ENCODE peak calls at places on chromosomes 7 and 10, in seven cellular contexts. A is left cardiac atrium, H is mesendoderm, N is iPS-NIHi11, E is iris pigment epithelial cell, C is colonic mucosa, T is cardiac fibroblast. R is an unnamed sample.

GRCh38 chr10:123926401-123927264 is 35.0 kb upstream of the CPXM2 start:
- DNase-seq in T (no peak), E (peak; percentile 11), H (no peak), C (no peak), N (no peak), A (no peak), R (no peak)

GRCh38 chr10:66717221-66717981 is 208.4 kb upstream of the LRRTM3 start:
- DNase-seq in A (no peak), C (peak; percentile 47), H (peak; percentile 8), N (peak; percentile 13), T (no peak), E (no peak), R (no peak)

GRCh38 chr10:78865518-78865835 is 203.3 kb upstream of the ZMIZ1 start:
- DNase-seq in A (peak; percentile 61), H (no peak), E (no peak), C (peak; percentile 17), N (no peak), T (no peak), R (no peak)

GRCh38 chr10:79608505-79609375 is 2.0 kb upstream of the SFTPA1 start:
- DNase-seq in E (peak; percentile 4), N (peak; percentile 79), H (peak; percentile 57), A (peak; percentile 31), T (peak; percentile 24), C (peak; percentile 34), R (peak; percentile 73)

GRCh38 chr10:106997721-106998120 is 166.8 kb downstream of the SORCS1 start:
- DNase-seq in N (no peak), E (no peak), A (peak; percentile 21), T (no peak), C (no peak), H (no peak), R (no peak)

GRCh38 chr10:29420744-29421143 is 131.9 kb downstream of the LYZL1 start:
- DNase-seq in N (no peak), T (no peak), C (no peak), A (no peak), H (no peak), E (no peak), R (no peak)

GRCh38 chr10:33665512-33665911 is 331.0 kb upstream of the NRP1 start:
- DNase-seq in C (no peak), T (peak; percentile 83), H (no peak), N (no peak), A (no peak), E (peak; percentile 59), R (no peak)

GRCh38 chr10:13234172-13234571 is at the start of gene UCMA:
- DNase-seq in T (no peak), A (no peak), E (no peak), H (no peak), N (no peak), C (no peak), R (no peak)

GRCh38 chr10:11757452-11757819 is 15.3 kb downstream of the ECHDC3 start:
- DNase-seq in T (peak; percentile 90), N (no peak), E (peak; percentile 97), C (peak; percentile 44), H (no peak), A (peak; percentile 69), R (no peak)

GRCh38 chr10:87613766-87614165 is 45.9 kb upstream of the PAPSS2 start:
- DNase-seq in A (no peak), N (no peak), C (no peak), H (no peak), T (no peak), E (peak; percentile 49), R (no peak)

GRCh38 chr10:127119901-127120300 is 76.5 kb downstream of the INSYN2A start:
- DNase-seq in H (no peak), C (no peak), E (no peak), A (no peak), N (no peak), T (no peak), R (no peak)

GRCh38 chr7:44633254-44634186 is 27.1 kb downstream of the OGDH start:
- DNase-seq in E (peak; percentile 93), T (peak; percentile 95), C (peak; percentile 63), A (peak; percentile 64), H (no peak), N (no peak), R (no peak)

GRCh38 chr7:90596745-90597526 is 815 bp downstream of the CDK14 start:
- DNase-seq in E (peak; percentile 67), N (no peak), A (no peak), T (peak; percentile 65), H (peak; percentile 54), C (no peak), R (no peak)

GRCh38 chr10:67779455-67780205 is 58.4 kb downstream of the DNAJC12 start:
- DNase-seq in A (peak; percentile 64), C (peak; percentile 83), H (peak; percentile 80), N (peak; percentile 64), T (peak; percentile 89), E (peak; percentile 83), R (peak; percentile 54)

GRCh38 chr7:148664319-148664718 is 34.4 kb upstream of the CUL1 start:
- DNase-seq in C (no peak), A (peak; percentile 44), T (peak; percentile 81), E (peak; percentile 53), H (no peak), N (no peak), R (no peak)

GRCh38 chr7:66164356-66164755 is 40.8 kb upstream of the TPST1 start:
- DNase-seq in H (no peak), E (no peak), T (no peak), N (no peak), C (no peak), A (no peak), R (no peak)

GRCh38 chr7:115844857-115845256 is 185.7 kb downstream of the TFEC start:
- DNase-seq in C (no peak), E (peak; percentile 33), A (no peak), T (no peak), H (no peak), N (no peak), R (no peak)

GRCh38 chr10:110993024-110993693 is 73.8 kb downstream of the SHOC2 start:
- DNase-seq in N (no peak), T (peak; percentile 89), C (no peak), E (peak; percentile 95), A (no peak), H (no peak), R (no peak)

GRCh38 chr7:25858562-25859411 is 293.2 kb upstream of the NFE2L3 start:
- DNase-seq in A (no peak), H (peak; percentile 65), N (no peak), E (no peak), C (peak; percentile 50), T (no peak), R (peak; percentile 60)

GRCh38 chr7:80288175-80289122 is 153.8 kb downstream of the GNAI1 start:
- DNase-seq in A (no peak), C (no peak), N (no peak), T (peak; percentile 72), E (peak; percentile 90), H (peak; percentile 83), R (peak; percentile 47)

GRCh38 chr7:142323706-142324105 is 65.8 kb upstream of the PRSS58 start:
- DNase-seq in C (no peak), N (peak; percentile 86), E (no peak), H (peak; percentile 90), T (no peak), A (no peak), R (peak; percentile 88)

GRCh38 chr10:4656576-4657194 is 169.3 kb upstream of the AKR1E2 start:
- DNase-seq in T (peak; percentile 86), A (peak; percentile 50), E (peak; percentile 64), H (peak; percentile 76), N (peak; percentile 52), C (peak; percentile 68), R (peak; percentile 44)

GRCh38 chr10:44035474-44036197 is 349.3 kb downstream of the CXCL12 start:
- DNase-seq in H (peak; percentile 53), T (no peak), C (peak; percentile 2), N (no peak), E (no peak), A (no peak), R (no peak)

GRCh38 chr7:70631732-70632131 is 500.2 kb upstream of the GALNT17 start:
- DNase-seq in C (no peak), A (no peak), N (no peak), T (no peak), H (peak; percentile 75), E (no peak), R (no peak)

GRCh38 chr7:5472432-5473315 is 49.0 kb upstream of the TNRC18 start:
- DNase-seq in E (no peak), N (no peak), T (no peak), C (no peak), H (no peak), A (no peak), R (no peak)

GRCh38 chr10:120262857-120263547 is 194.0 kb upstream of the PLPP4 start:
- DNase-seq in A (no peak), H (no peak), T (peak; percentile 1), C (no peak), E (peak; percentile 36), N (no peak), R (no peak)

GRCh38 chr10:102853944-102854694 is at the start of gene BORCS7:
- DNase-seq in T (peak; percentile 99), E (peak; percentile 99), A (peak; percentile 93), C (peak; percentile 97), N (peak; percentile 92), H (peak; percentile 99), R (peak; percentile 90)

GRCh38 chr7:156947120-156947843 is 2.2 kb upstream of the NOM1 start:
- DNase-seq in C (no peak), E (no peak), A (no peak), H (no peak), N (no peak), T (no peak), R (no peak)

GRCh38 chr10:47318706-47319105 is 3.5 kb upstream of the GDF2 start:
- DNase-seq in H (peak; percentile 65), T (no peak), E (no peak), A (no peak), C (no peak), N (peak; percentile 67), R (no peak)

GRCh38 chr10:27659786-27660185 is 85.8 kb downstream of the MKX start:
- DNase-seq in C (no peak), N (no peak), H (peak; percentile 11), A (no peak), T (no peak), E (no peak), R (no peak)

GRCh38 chr7:28517206-28517605 is 104.9 kb downstream of the CREB5 start:
- DNase-seq in N (no peak), E (no peak), A (no peak), H (peak; percentile 58), T (no peak), C (no peak), R (no peak)

GRCh38 chr7:154613811-154614210 is 389.1 kb downstream of the PAXIP1 start:
- DNase-seq in C (no peak), E (no peak), A (no peak), N (no peak), T (no peak), H (no peak), R (no peak)

GRCh38 chr7:158646766-158647474 is 57.7 kb downstream of the NCAPG2 start:
- DNase-seq in H (peak; percentile 45), N (peak; percentile 61), T (peak; percentile 12), C (no peak), E (peak; percentile 7), A (no peak), R (peak; percentile 66)

GRCh38 chr10:33483124-33483794 is 148.8 kb upstream of the NRP1 start:
- DNase-seq in H (no peak), E (no peak), T (no peak), C (no peak), A (no peak), N (peak; percentile 29), R (no peak)

GRCh38 chr10:100873081-100873824 is 39.5 kb upstream of the SLF2 start:
- DNase-seq in A (no peak), N (no peak), E (no peak), H (peak; percentile 66), T (no peak), C (no peak), R (no peak)

GRCh38 chr10:125633517-125633999 is 49.4 kb downstream of the TEX36 start:
- DNase-seq in T (no peak), H (no peak), N (no peak), E (peak; percentile 7), A (no peak), C (no peak), R (no peak)

R was measured in WTC11.